ENCODE peak calls at places on chromosome 13, in seven cellular contexts. X, V, J, Q, K, Y and T are unnamed samples.

GRCh38 chr13:43203781-43204180 is 180.4 kb downstream of the DNAJC15 start:
- DNase-seq in X (no peak), V (no peak), J (no peak), Q (no peak), K (no peak), Y (no peak), T (no peak)

GRCh38 chr13:32125221-32125621 is 93.6 kb downstream of the FRY start:
- DNase-seq in X (no peak), V (no peak), J (no peak), Q (no peak), K (peak), Y (no peak), T (no peak)

GRCh38 chr13:37085656-37086055 is 19.8 kb downstream of the CSNK1A1L start:
- DNase-seq in X (no peak), V (no peak), J (no peak), Q (no peak), K (no peak), Y (no peak), T (no peak)

GRCh38 chr13:112972867-112973576 is 4.0 kb downstream of the MCF2L start:
- DNase-seq in X (peak), V (no peak), J (no peak), Q (no peak), K (no peak), Y (no peak), T (no peak)

GRCh38 chr13:73417012-73417615 is 358.3 kb downstream of the KLF5 start:
- DNase-seq in X (no peak), V (peak), J (no peak), Q (no peak), K (no peak), Y (no peak), T (no peak)

GRCh38 chr13:80339841-80340642 is 884 bp downstream of the SPRY2 start:
- DNase-seq in X (peak), V (peak), J (no peak), Q (peak), K (no peak), Y (no peak), T (no peak)

GRCh38 chr13:19863323-19864017 is at the start of gene ZMYM5:
- DNase-seq in X (peak), V (peak), J (peak), Q (peak), K (peak), Y (peak), T (peak)

GRCh38 chr13:31234729-31235128 is 35.0 kb downstream of the B3GLCT start:
- DNase-seq in X (no peak), V (peak), J (no peak), Q (no peak), K (no peak), Y (no peak), T (no peak)

GRCh38 chr13:99687728-99688397 is 186.6 kb downstream of the TM9SF2 start:
- DNase-seq in X (no peak), V (no peak), J (no peak), Q (no peak), K (no peak), Y (no peak), T (no peak)

GRCh38 chr13:99053636-99054233 is 75.9 kb upstream of the DOCK9 start:
- DNase-seq in X (no peak), V (no peak), J (no peak), Q (no peak), K (no peak), Y (no peak), T (no peak)